ENCODE peak calls at places on chromosomes 16 and 17, in ten cellular contexts. F is stimulated activated CD8-positive, alpha-beta memory T cell treated with anti-CD3 and anti-CD28 coated beads, Interleukin-7, amount 100 ng/mL, for 1 hour; U is EL; H is astrocyte; Y is tibial artery; B is SK-N-SH; K is stimulated activated CD4-positive, alpha-beta T cell treated with anti-CD3 and anti-CD28 coated beads, TNF-alpha, amount 100 ng/mL, for 1 hour; L is Right ventricle myocardium superior; W is osteoblast; E is COR-L47. G is an unnamed sample.
A peak's percentile ranks its signal among the peaks of the same experiment; 100 is the strongest.

GRCh38 chr17:30380106-30380420 is 1.3 kb downstream of the CPD start:
- DNase-seq in H (peak; percentile 20), E (no peak), K (no peak), F (no peak), W (peak; percentile 77), U (peak; percentile 29), L (no peak), B (no peak), Y (no peak), G (peak; percentile 35)

GRCh38 chr17:73469311-73469710 is 157.5 kb upstream of the CDC42EP4 start:
- DNase-seq in L (no peak), B (no peak), W (peak; percentile 53), U (no peak), H (no peak), F (no peak), K (no peak), Y (no peak), E (no peak), G (no peak)

GRCh38 chr17:48499743-48500434 is 30.9 kb downstream of the HOXB1 start:
- DNase-seq in U (no peak), L (no peak), Y (no peak), K (no peak), B (no peak), F (no peak), W (no peak), H (no peak), E (no peak), G (no peak)

GRCh38 chr17:4301066-4301465 is 37.3 kb upstream of the ANKFY1 start:
- DNase-seq in H (no peak), E (no peak), Y (no peak), U (no peak), K (no peak), F (no peak), L (no peak), W (no peak), B (no peak), G (no peak)

GRCh38 chr17:4219241-4219640 is 44.5 kb downstream of the ANKFY1 start:
- DNase-seq in U (no peak), B (no peak), H (no peak), Y (no peak), E (no peak), W (no peak), F (no peak), K (no peak), L (no peak), G (no peak)

GRCh38 chr16:11588321-11589244 is 1.9 kb upstream of the LITAF start:
- DNase-seq in H (no peak), U (no peak), F (no peak), Y (no peak), E (no peak), L (no peak), K (no peak), W (peak; percentile 79), B (no peak), G (no peak)

GRCh38 chr17:33169580-33170285 is 123.4 kb downstream of the ASIC2 start:
- DNase-seq in H (peak; percentile 95), L (no peak), B (no peak), U (peak; percentile 34), W (no peak), E (no peak), Y (no peak), F (no peak), K (no peak), G (no peak)

GRCh38 chr16:28534542-28535373 is 4.0 kb downstream of the NUPR1 start:
- DNase-seq in H (no peak), U (no peak), F (no peak), W (no peak), L (peak; percentile 53), K (no peak), B (no peak), E (no peak), Y (peak; percentile 84), G (no peak)

GRCh38 chr16:85276258-85276657 is 164.0 kb upstream of the CIBAR2 start:
- DNase-seq in U (no peak), H (no peak), F (no peak), B (no peak), L (no peak), E (no peak), Y (no peak), W (no peak), K (no peak), G (no peak)

GRCh38 chr16:89037261-89038152 is 56.1 kb upstream of the ACSF3 start:
- DNase-seq in W (peak; percentile 97), K (no peak), B (no peak), E (no peak), U (peak; percentile 7), Y (no peak), F (no peak), L (peak; percentile 59), H (peak; percentile 5), G (peak; percentile 43)

GRCh38 chr16:21566891-21567414 is 32.4 kb upstream of the METTL9 start:
- DNase-seq in Y (no peak), W (peak; percentile 54), B (no peak), L (no peak), E (no peak), U (no peak), H (no peak), F (no peak), K (no peak), G (no peak)

GRCh38 chr17:4858880-4859260 is 25.7 kb downstream of the MINK1 start:
- DNase-seq in H (peak; percentile 46), F (no peak), U (peak; percentile 59), K (no peak), E (no peak), Y (no peak), B (peak; percentile 83), W (peak; percentile 72), L (peak; percentile 74), G (no peak)

GRCh38 chr16:11155284-11155806 is 100.7 kb downstream of the SOCS1 start:
- DNase-seq in E (no peak), L (no peak), B (no peak), U (peak; percentile 82), K (no peak), Y (no peak), H (peak; percentile 97), F (no peak), W (peak; percentile 94), G (no peak)

GRCh38 chr16:28051486-28051885 is 12.0 kb downstream of the GSG1L start:
- DNase-seq in W (no peak), K (no peak), E (no peak), U (no peak), Y (no peak), B (no peak), H (no peak), L (no peak), F (no peak), G (no peak)

GRCh38 chr16:72066747-72067146 is 3.7 kb downstream of the HPR start:
- DNase-seq in K (no peak), F (no peak), B (peak; percentile 37), E (no peak), Y (no peak), H (peak; percentile 5), L (no peak), W (no peak), U (peak; percentile 28), G (peak; percentile 47)

GRCh38 chr16:35196313-35196712 is 1736.9 kb downstream of the TP53TG3F start:
- DNase-seq in W (no peak), F (no peak), E (no peak), U (no peak), Y (no peak), B (no peak), H (no peak), K (no peak), L (no peak), G (no peak)

GRCh38 chr16:5323284-5323683 is 225.7 kb upstream of the EEF2KMT start:
- DNase-seq in W (no peak), B (no peak), K (no peak), U (no peak), H (peak; percentile 34), Y (no peak), L (no peak), E (no peak), F (no peak), G (no peak)

GRCh38 chr16:23207485-23207884 is 24.9 kb downstream of the SCNN1G start:
- DNase-seq in F (no peak), B (peak; percentile 57), Y (no peak), K (no peak), L (no peak), E (peak; percentile 88), U (no peak), W (no peak), H (no peak), G (no peak)

GRCh38 chr17:49707246-49707607 is 537 bp downstream of the SLC35B1 start:
- DNase-seq in H (no peak), E (no peak), U (peak; percentile 12), F (no peak), W (no peak), L (no peak), Y (no peak), K (no peak), B (no peak), G (peak; percentile 50)

GRCh38 chr17:21495281-21495680 is 119.1 kb downstream of the KCNJ12 start:
- DNase-seq in H (no peak), W (no peak), B (peak; percentile 34), K (no peak), U (no peak), L (no peak), E (no peak), Y (peak; percentile 28), F (no peak), G (no peak)

GRCh38 chr16:48684148-48684547 is 74.2 kb upstream of the N4BP1 start:
- DNase-seq in L (no peak), H (no peak), Y (no peak), U (no peak), K (no peak), B (no peak), W (no peak), E (no peak), F (no peak), G (no peak)

GRCh38 chr17:18251204-18251603 is 7.3 kb downstream of the FLII start:
- DNase-seq in U (no peak), W (no peak), Y (no peak), H (no peak), F (no peak), E (no peak), L (no peak), B (no peak), K (no peak), G (no peak)

G was measured in OCI-LY7.